ENCODE peak calls at places on chromosome 22, in seven cellular contexts. X, T, Q, R, P, J and S are unnamed samples.

GRCh38 chr22:45212992-45213751 is 27.5 kb downstream of the KIAA0930 start:
- DNase-seq in J (no peak), T (no peak), P (peak; percentile 71), Q (no peak), R (no peak), X (no peak), S (no peak)

GRCh38 chr22:35622132-35622913 is 5.2 kb upstream of the MB start:
- DNase-seq in X (no peak), R (no peak), P (peak; percentile 86), T (no peak), Q (peak; percentile 63), J (peak; percentile 96), S (peak; percentile 73)

GRCh38 chr22:18113680-18114394 is 3.2 kb downstream of the TUBA8 start:
- DNase-seq in R (no peak), P (no peak), Q (no peak), X (no peak), J (no peak), T (no peak), S (no peak)

GRCh38 chr22:33666249-33666648 is 254.0 kb downstream of the LARGE1 start:
- DNase-seq in X (no peak), J (no peak), R (no peak), P (no peak), Q (no peak), T (no peak), S (no peak)

GRCh38 chr22:42639541-42640241 is 710 bp downstream of the ATP5MGL start:
- DNase-seq in T (no peak), X (no peak), P (no peak), Q (no peak), R (no peak), J (no peak), S (no peak)

GRCh38 chr22:41128606-41129005 is 36.2 kb downstream of the EP300 start:
- DNase-seq in P (no peak), T (no peak), J (no peak), X (no peak), R (no peak), Q (no peak), S (no peak)

GRCh38 chr22:50289942-50290630 is 17.4 kb downstream of the PLXNB2 start:
- DNase-seq in J (no peak), Q (no peak), T (no peak), R (no peak), P (no peak), X (no peak), S (peak; percentile 37)

GRCh38 chr22:37079668-37080171 is 28.2 kb downstream of the KCTD17 start:
- DNase-seq in R (peak; percentile 82), X (no peak), J (no peak), Q (no peak), T (no peak), P (no peak), S (no peak)

GRCh38 chr22:19523240-19524169 is 705 bp downstream of the CLDN5 start:
- DNase-seq in X (no peak), J (peak; percentile 6), Q (no peak), R (no peak), P (no peak), T (no peak), S (no peak)